ENCODE peak calls at places on chromosomes 1 and 21, in nine cellular contexts. One of them, this sample, is unnamed.

GRCh38 chr1:117318011-117318410 is 49.2 kb upstream of the MAN1A2 start:
- DNase-seq in progenitor cell of endocrine pancreas: no peak
- DNase-seq in stimulated activated CD4-positive, alpha-beta T cell treated with anti-CD3 and anti-CD28 coated beads, Interleukin-4, amount 100 ng/mL, for 48 hours: no peak
- DNase-seq in amygdala: no peak
- DNase-seq in mesothelial cell of epicardium: no peak
- DNase-seq in KG1: no peak
- DNase-seq in hepatic stellate cell: no peak
- DNase-seq in mammary epithelial cell: no peak
- DNase-seq in T-helper 9 cell: no peak
- DNase-seq in this sample: no peak

GRCh38 chr1:6440198-6441126 is 15.9 kb downstream of the ESPN start:
- DNase-seq in amygdala: no peak
- DNase-seq in mesothelial cell of epicardium: no peak
- DNase-seq in stimulated activated CD4-positive, alpha-beta T cell treated with anti-CD3 and anti-CD28 coated beads, Interleukin-4, amount 100 ng/mL, for 48 hours: peak
- DNase-seq in mammary epithelial cell: peak
- DNase-seq in progenitor cell of endocrine pancreas: peak
- DNase-seq in KG1: no peak
- DNase-seq in T-helper 9 cell: peak
- DNase-seq in hepatic stellate cell: peak
- DNase-seq in this sample: no peak

GRCh38 chr1:8016244-8017241 is 9.6 kb downstream of the ERRFI1 start:
- DNase-seq in stimulated activated CD4-positive, alpha-beta T cell treated with anti-CD3 and anti-CD28 coated beads, Interleukin-4, amount 100 ng/mL, for 48 hours: no peak
- DNase-seq in progenitor cell of endocrine pancreas: no peak
- DNase-seq in hepatic stellate cell: no peak
- DNase-seq in T-helper 9 cell: no peak
- DNase-seq in mammary epithelial cell: no peak
- DNase-seq in mesothelial cell of epicardium: no peak
- DNase-seq in KG1: no peak
- DNase-seq in amygdala: no peak
- DNase-seq in this sample: no peak

GRCh38 chr1:218617986-218618385 is 272.9 kb downstream of the TGFB2 start:
- DNase-seq in amygdala: no peak
- DNase-seq in stimulated activated CD4-positive, alpha-beta T cell treated with anti-CD3 and anti-CD28 coated beads, Interleukin-4, amount 100 ng/mL, for 48 hours: no peak
- DNase-seq in KG1: no peak
- DNase-seq in T-helper 9 cell: no peak
- DNase-seq in progenitor cell of endocrine pancreas: no peak
- DNase-seq in hepatic stellate cell: no peak
- DNase-seq in mesothelial cell of epicardium: no peak
- DNase-seq in mammary epithelial cell: peak
- DNase-seq in this sample: no peak

GRCh38 chr1:109226078-109226445 is 12.3 kb downstream of the SARS1 start:
- DNase-seq in mesothelial cell of epicardium: no peak
- DNase-seq in mammary epithelial cell: peak
- DNase-seq in amygdala: no peak
- DNase-seq in progenitor cell of endocrine pancreas: no peak
- DNase-seq in T-helper 9 cell: no peak
- DNase-seq in stimulated activated CD4-positive, alpha-beta T cell treated with anti-CD3 and anti-CD28 coated beads, Interleukin-4, amount 100 ng/mL, for 48 hours: no peak
- DNase-seq in hepatic stellate cell: no peak
- DNase-seq in KG1: no peak
- DNase-seq in this sample: no peak

GRCh38 chr1:218336353-218336752 is 8.8 kb upstream of the TGFB2 start:
- DNase-seq in mammary epithelial cell: no peak
- DNase-seq in KG1: no peak
- DNase-seq in mesothelial cell of epicardium: no peak
- DNase-seq in T-helper 9 cell: no peak
- DNase-seq in amygdala: no peak
- DNase-seq in progenitor cell of endocrine pancreas: no peak
- DNase-seq in stimulated activated CD4-positive, alpha-beta T cell treated with anti-CD3 and anti-CD28 coated beads, Interleukin-4, amount 100 ng/mL, for 48 hours: no peak
- DNase-seq in hepatic stellate cell: no peak
- DNase-seq in this sample: no peak

GRCh38 chr21:37423103-37423502 is 56.5 kb downstream of the DYRK1A start:
- DNase-seq in KG1: no peak
- DNase-seq in hepatic stellate cell: no peak
- DNase-seq in progenitor cell of endocrine pancreas: no peak
- DNase-seq in mammary epithelial cell: no peak
- DNase-seq in T-helper 9 cell: no peak
- DNase-seq in mesothelial cell of epicardium: no peak
- DNase-seq in stimulated activated CD4-positive, alpha-beta T cell treated with anti-CD3 and anti-CD28 coated beads, Interleukin-4, amount 100 ng/mL, for 48 hours: no peak
- DNase-seq in amygdala: no peak
- DNase-seq in this sample: no peak

GRCh38 chr1:14944471-14944981 is 209.0 kb upstream of the TMEM51 start:
- DNase-seq in amygdala: peak
- DNase-seq in T-helper 9 cell: no peak
- DNase-seq in progenitor cell of endocrine pancreas: no peak
- DNase-seq in hepatic stellate cell: no peak
- DNase-seq in stimulated activated CD4-positive, alpha-beta T cell treated with anti-CD3 and anti-CD28 coated beads, Interleukin-4, amount 100 ng/mL, for 48 hours: no peak
- DNase-seq in mesothelial cell of epicardium: no peak
- DNase-seq in KG1: no peak
- DNase-seq in mammary epithelial cell: no peak
- DNase-seq in this sample: no peak

GRCh38 chr1:88341436-88341835 is 342.6 kb upstream of the PKN2 start:
- DNase-seq in KG1: no peak
- DNase-seq in amygdala: no peak
- DNase-seq in stimulated activated CD4-positive, alpha-beta T cell treated with anti-CD3 and anti-CD28 coated beads, Interleukin-4, amount 100 ng/mL, for 48 hours: no peak
- DNase-seq in mammary epithelial cell: no peak
- DNase-seq in T-helper 9 cell: no peak
- DNase-seq in mesothelial cell of epicardium: no peak
- DNase-seq in progenitor cell of endocrine pancreas: no peak
- DNase-seq in hepatic stellate cell: no peak
- DNase-seq in this sample: no peak

GRCh38 chr1:44661786-44662682 is 12.2 kb downstream of the TMEM53 start:
- DNase-seq in mammary epithelial cell: no peak
- DNase-seq in mesothelial cell of epicardium: no peak
- DNase-seq in stimulated activated CD4-positive, alpha-beta T cell treated with anti-CD3 and anti-CD28 coated beads, Interleukin-4, amount 100 ng/mL, for 48 hours: no peak
- DNase-seq in progenitor cell of endocrine pancreas: no peak
- DNase-seq in amygdala: no peak
- DNase-seq in KG1: no peak
- DNase-seq in hepatic stellate cell: no peak
- DNase-seq in T-helper 9 cell: no peak
- DNase-seq in this sample: no peak

This sample was measured in GM04504.